ENCODE peak calls at places on chromosome 9, in six cellular contexts. B is fibroblast of the aortic adventitia; A is endodermal cell; K is AG10803; U is CD4-positive, alpha-beta T cell; X is adrenal gland. F is an unnamed sample.
A peak's percentile ranks its signal among the peaks of the same experiment; 100 is the strongest.

GRCh38 chr9:106947097-106947496 is 84.1 kb downstream of the ZNF462 start:
- DNase-seq in X (no peak), K (no peak), B (no peak), U (no peak), A (no peak), F (no peak)

GRCh38 chr9:96875460-96876142 is 21.3 kb upstream of the ZNF782 start:
- DNase-seq in A (peak; percentile 97), X (peak; percentile 63), K (peak; percentile 18), U (no peak), B (peak; percentile 57), F (peak; percentile 72)

GRCh38 chr9:91117959-91118651 is 243.6 kb downstream of the AUH start:
- DNase-seq in K (peak; percentile 86), U (no peak), A (peak; percentile 75), B (peak; percentile 83), X (peak; percentile 92), F (no peak)

GRCh38 chr9:94746541-94747505 is 20.3 kb downstream of the AOPEP start:
- DNase-seq in X (no peak), B (no peak), U (no peak), A (peak; percentile 68), K (no peak), F (no peak)

GRCh38 chr9:131111186-131111853 is 14.1 kb upstream of the NUP214 start:
- DNase-seq in A (no peak), X (no peak), B (no peak), K (no peak), U (no peak), F (no peak)

GRCh38 chr9:133274236-133275104 is 531 bp downstream of the ABO start:
- DNase-seq in A (peak; percentile 57), U (no peak), K (no peak), X (peak; percentile 33), B (no peak), F (no peak)

GRCh38 chr9:135692410-135692809 is 6.9 kb downstream of the SOHLH1 start:
- DNase-seq in U (no peak), A (no peak), B (no peak), X (no peak), K (no peak), F (no peak)

GRCh38 chr9:113520109-113520642 is 56.6 kb downstream of the RGS3 start:
- DNase-seq in B (no peak), K (no peak), A (no peak), U (peak; percentile 43), X (no peak), F (peak; percentile 68)

GRCh38 chr9:4654084-4654483 is 8.0 kb upstream of the PLPP6 start:
- DNase-seq in B (no peak), U (no peak), X (no peak), K (no peak), A (no peak), F (no peak)

GRCh38 chr9:132408521-132408920 is 1.5 kb upstream of the CFAP77 start:
- DNase-seq in X (no peak), U (no peak), A (no peak), B (no peak), K (no peak), F (no peak)

GRCh38 chr9:114348906-114349482 is 19.3 kb downstream of the ORM2 start:
- DNase-seq in A (peak; percentile 90), K (peak; percentile 98), B (peak; percentile 94), X (peak; percentile 96), U (peak; percentile 64), F (peak; percentile 90)

GRCh38 chr9:37468620-37469019 is 3.4 kb upstream of the ZBTB5 start:
- DNase-seq in X (no peak), B (no peak), U (no peak), A (no peak), K (no peak), F (no peak)
- TF ChIP-seq CTCF in X (no peak), B (no peak), U (no peak), A (no peak), K (no peak), F (no peak)

GRCh38 chr9:82912639-82913038 is 150.3 kb downstream of the RASEF start:
- DNase-seq in K (no peak), B (no peak), X (no peak), A (no peak), U (no peak), F (no peak)
- TF ChIP-seq CTCF in K (no peak), B (no peak), X (no peak), A (peak; percentile 74), U (no peak), F (no peak)

GRCh38 chr9:21833090-21833801 is 30.8 kb downstream of the MTAP start:
- DNase-seq in K (no peak), U (no peak), B (no peak), A (no peak), X (no peak), F (peak; percentile 18)
- TF ChIP-seq CTCF in K (no peak), U (no peak), B (no peak), A (no peak), X (no peak), F (no peak)

DNA sequence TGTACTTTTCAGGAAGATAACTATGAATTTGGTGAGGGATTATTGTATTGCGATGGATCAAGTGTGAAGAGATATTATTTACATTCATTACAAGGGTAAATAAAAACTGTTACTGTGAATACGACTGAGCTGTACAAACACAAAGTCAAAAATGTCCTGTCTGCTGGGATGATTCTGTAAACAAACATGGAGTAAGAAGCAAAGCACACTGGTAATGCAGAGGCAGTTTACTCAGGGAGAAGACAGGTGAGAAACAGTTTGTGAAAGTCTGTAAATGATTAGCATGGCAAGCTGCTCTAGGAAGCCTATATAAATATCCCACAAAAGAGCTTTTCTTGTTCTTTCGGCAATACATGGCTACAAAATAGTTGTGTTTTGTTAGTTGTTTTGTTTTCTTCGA is 115.4 kb upstream of the GNA14 start:
- DNase-seq in X (no peak), K (no peak), A (no peak), U (no peak), B (no peak), F (no peak)
- TF ChIP-seq CTCF in X (no peak), K (no peak), A (no peak), U (no peak), B (no peak), F (no peak)

DNA sequence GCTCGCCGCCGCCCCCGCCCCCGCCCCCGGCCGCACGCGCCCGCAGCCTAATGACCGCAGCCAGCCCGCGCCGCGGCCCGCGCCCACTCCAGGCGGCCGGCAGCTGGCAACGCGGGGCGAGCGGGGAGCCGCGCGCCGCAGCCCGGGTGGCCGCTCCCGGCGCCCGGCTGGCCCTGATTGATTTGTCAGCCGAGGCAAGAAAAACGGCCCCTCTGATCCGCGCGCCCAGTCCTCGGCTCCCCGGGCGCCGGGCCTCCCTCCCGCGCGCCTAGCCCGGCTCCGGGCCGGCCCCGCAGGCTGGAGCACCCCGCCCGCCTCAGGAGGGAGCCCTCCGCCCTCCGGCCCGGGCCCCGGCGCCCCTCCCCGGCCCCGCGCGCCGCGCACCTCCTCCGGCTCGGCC is 11.9 kb upstream of the LHX2 start:
- DNase-seq in K (no peak), B (no peak), A (peak; percentile 65), X (no peak), U (no peak), F (no peak)
- TF ChIP-seq CTCF in K (no peak), B (no peak), A (no peak), X (no peak), U (no peak), F (peak; percentile 11)

DNA sequence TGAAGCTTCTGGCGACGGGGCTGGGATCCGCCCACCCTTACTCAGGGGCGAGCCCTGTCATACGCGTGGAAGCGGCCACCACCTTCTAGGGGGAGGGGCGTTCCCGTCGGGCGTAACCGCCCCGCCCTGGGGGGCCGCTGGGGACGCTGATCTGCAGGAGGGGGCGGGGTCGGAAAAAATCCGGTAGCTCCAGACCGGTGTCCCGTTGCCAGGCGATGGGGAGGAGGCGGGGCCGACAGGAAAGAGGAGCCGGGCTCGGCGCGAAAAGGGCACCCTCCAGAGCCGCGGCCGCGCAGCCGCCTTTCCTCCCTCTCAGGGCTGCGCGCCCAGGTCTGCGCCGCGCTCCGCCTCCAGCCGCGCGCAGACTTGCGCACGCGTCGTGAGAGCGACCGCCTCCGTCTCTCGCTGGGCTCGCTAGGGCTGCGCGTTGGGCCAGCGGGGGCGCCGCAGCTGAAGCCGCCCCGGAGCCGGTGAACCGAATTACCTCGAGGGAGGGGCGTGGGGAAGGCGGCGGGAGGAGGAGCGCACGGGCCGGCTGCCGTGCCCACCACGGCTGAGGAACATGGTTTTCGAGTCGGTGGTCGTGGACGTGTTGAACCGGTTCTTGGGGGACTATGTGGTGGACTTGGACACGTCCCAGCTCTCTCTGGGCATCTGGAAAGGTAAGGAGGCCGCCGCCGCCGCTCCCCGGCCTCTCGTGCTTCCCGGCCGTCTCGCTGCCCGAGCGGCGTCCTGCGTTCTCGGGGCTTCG is at the start of gene VPS13A:
- DNase-seq in U (peak; percentile 88), X (peak; percentile 92), K (peak; percentile 83), B (peak; percentile 78), A (peak; percentile 99), F (peak; percentile 93)
- TF ChIP-seq CTCF in U (peak; percentile 40), X (no peak), K (peak; percentile 3), B (peak; percentile 37), A (peak; percentile 38), F (peak; percentile 42)

DNA sequence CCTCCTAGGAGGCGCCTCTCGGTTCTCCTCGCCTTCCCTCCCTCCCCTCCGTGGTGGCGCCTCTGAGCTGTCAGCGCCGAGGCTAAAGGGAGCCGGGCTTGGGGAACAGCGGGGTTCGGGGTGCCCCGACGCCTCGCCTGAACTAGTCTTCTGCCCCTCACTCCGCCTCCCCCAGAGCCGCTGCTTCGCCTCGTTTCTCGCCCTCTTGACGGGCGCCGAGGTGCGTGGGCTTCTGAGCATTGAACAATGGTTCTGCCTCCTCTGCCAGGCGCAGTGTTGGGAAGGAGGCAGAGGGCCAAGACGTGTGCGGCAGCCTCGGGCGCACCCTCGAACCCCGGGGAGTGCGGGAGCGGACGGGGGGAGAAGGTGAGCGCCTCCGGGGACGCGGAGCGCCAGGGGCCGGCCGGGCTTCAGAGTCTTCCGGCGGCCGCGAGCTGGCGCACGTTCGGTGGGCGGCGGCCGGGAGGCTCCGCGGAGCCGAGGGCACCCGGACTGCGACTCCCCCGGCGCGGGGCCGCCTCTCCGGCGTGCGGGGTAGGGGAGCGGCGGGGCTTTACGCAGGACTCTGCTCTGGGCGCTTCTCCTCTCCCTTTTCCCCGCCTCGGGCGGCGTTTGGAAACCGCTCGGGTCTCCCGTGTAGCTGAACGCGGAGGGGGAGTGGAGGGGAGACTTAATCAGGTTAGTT is 916 bp downstream of the VLDLR start:
- DNase-seq in A (peak; percentile 75), K (peak; percentile 15), X (peak; percentile 39), U (no peak), B (peak; percentile 27), F (peak; percentile 38)
- TF ChIP-seq CTCF in A (peak; percentile 26), K (no peak), X (no peak), U (no peak), B (no peak), F (peak; percentile 20)

GRCh38 chr9:72718503-72718902 is 197.1 kb downstream of the TMC1 start:
- DNase-seq in A (peak; percentile 64), U (no peak), B (no peak), K (no peak), X (no peak), F (no peak)
- TF ChIP-seq CTCF in A (peak; percentile 56), U (no peak), B (no peak), K (no peak), X (no peak), F (no peak)

DNA sequence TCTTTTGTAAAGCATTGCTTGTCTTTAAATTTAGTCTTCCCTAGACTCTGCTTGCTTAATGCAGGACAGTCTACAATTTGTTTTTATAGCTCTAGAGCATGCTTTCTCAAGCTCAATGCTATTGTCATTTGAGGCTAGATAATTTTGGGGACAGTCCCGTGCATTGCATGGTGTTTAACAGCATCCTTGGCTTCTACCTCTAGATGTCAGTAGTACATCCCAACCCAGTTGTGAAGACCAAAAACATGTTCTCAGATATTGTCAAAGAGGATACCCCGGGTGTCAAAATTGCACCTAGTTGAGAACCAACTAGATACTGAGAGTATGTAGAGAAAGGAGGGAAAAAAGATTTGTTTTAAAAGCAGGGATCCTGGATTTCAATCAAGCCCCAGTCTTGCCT is 277.5 kb downstream of the CEMIP2 start:
- DNase-seq in X (no peak), A (no peak), K (no peak), B (no peak), U (no peak), F (peak; percentile 19)
- TF ChIP-seq CTCF in X (no peak), A (peak; percentile 69), K (peak; percentile 33), B (no peak), U (no peak), F (peak; percentile 10)

F was measured in GM10248.